ENCODE peak calls at places on chromosomes 16 and 17, in seven cellular contexts. U is HepG2, O is OCI-LY7, L is ovary, V is tibial nerve, S is thoracic aorta, P is GM12878. N is an unnamed sample.

GRCh38 chr17:31130286-31131224 is 35.8 kb downstream of the NF1 start:
- DNase-seq in L (no peak), V (no peak), O (no peak), U (no peak), P (no peak), S (no peak), N (no peak)

GRCh38 chr17:34840758-34841157 is 120.5 kb downstream of the CCT6B start:
- DNase-seq in S (no peak), V (no peak), O (peak), L (no peak), P (no peak), U (no peak), N (no peak)

GRCh38 chr17:72336026-72336803 is 215.4 kb downstream of the SOX9 start:
- DNase-seq in U (no peak), L (no peak), O (no peak), S (no peak), V (no peak), P (no peak), N (no peak)

GRCh38 chr16:68234188-68235104 is 1.5 kb downstream of the ESRP2 start:
- DNase-seq in L (peak), U (peak), V (no peak), S (no peak), P (no peak), O (no peak), N (peak)

GRCh38 chr16:20610192-20610891 is 34.2 kb upstream of the ACSM2B start:
- DNase-seq in O (no peak), L (no peak), P (no peak), U (peak), S (no peak), V (no peak), N (no peak)

GRCh38 chr16:84423416-84423837 is 55.1 kb downstream of the ATP2C2 start:
- DNase-seq in U (peak), V (no peak), P (peak), L (no peak), O (peak), S (no peak), N (peak)

GRCh38 chr17:18370761-18371160 is 6.8 kb upstream of the EVPLL start:
- DNase-seq in V (no peak), S (no peak), U (no peak), P (no peak), O (no peak), L (no peak), N (no peak)

GRCh38 chr17:35766903-35767510 is 6.3 kb downstream of the C17orf50 start:
- DNase-seq in S (no peak), L (no peak), P (no peak), V (peak), U (no peak), O (peak), N (peak)

GRCh38 chr17:79221597-79221996 is 147.0 kb downstream of the ENGASE start:
- DNase-seq in S (no peak), V (no peak), U (no peak), L (no peak), P (no peak), O (no peak), N (no peak)

GRCh38 chr17:80252871-80253270 is 7.8 kb upstream of the RNF213 start:
- DNase-seq in V (peak), L (no peak), U (no peak), P (no peak), O (peak), S (no peak), N (peak)

GRCh38 chr17:45975640-45976295 is 23.3 kb upstream of the STH start:
- DNase-seq in P (no peak), L (no peak), O (no peak), V (no peak), U (no peak), S (no peak), N (no peak)

GRCh38 chr16:67846063-67846319 is 742 bp upstream of the NUTF2 start:
- DNase-seq in U (no peak), S (no peak), L (no peak), V (no peak), P (no peak), O (no peak), N (no peak)

GRCh38 chr16:19595043-19595767 is 39.7 kb downstream of the VPS35L start:
- DNase-seq in S (no peak), O (no peak), P (no peak), V (no peak), U (no peak), L (peak), N (peak)

GRCh38 chr17:2468270-2468669 is 43.4 kb downstream of the METTL16 start:
- DNase-seq in V (no peak), L (no peak), P (no peak), S (no peak), U (no peak), O (no peak), N (no peak)

GRCh38 chr16:84983308-84983707 is 28.0 kb downstream of the ZDHHC7 start:
- DNase-seq in V (no peak), O (no peak), S (no peak), L (no peak), P (no peak), U (no peak), N (no peak)

GRCh38 chr16:1058216-1058615 is 14.3 kb upstream of the SSTR5 start:
- DNase-seq in O (no peak), P (no peak), V (no peak), U (no peak), L (no peak), S (no peak), N (no peak)

GRCh38 chr17:46811978-46812583 is 6.4 kb downstream of the WNT3 start:
- DNase-seq in V (no peak), P (no peak), U (no peak), O (no peak), L (no peak), S (no peak), N (peak)

GRCh38 chr17:9875441-9875840 is 29.6 kb downstream of the RCVRN start:
- DNase-seq in S (no peak), V (no peak), P (no peak), L (no peak), O (no peak), U (no peak), N (no peak)

GRCh38 chr17:58829172-58829637 is 73.6 kb downstream of the PPM1E start:
- DNase-seq in S (no peak), V (no peak), P (no peak), L (no peak), U (peak), O (no peak), N (no peak)

GRCh38 chr16:1651055-1651454 is 27.0 kb upstream of the JPT2 start:
- DNase-seq in P (no peak), L (no peak), U (no peak), V (no peak), S (no peak), O (no peak), N (no peak)

GRCh38 chr17:76125922-76126321 is 15.1 kb downstream of the FOXJ1 start:
- DNase-seq in O (no peak), U (no peak), V (no peak), P (no peak), S (no peak), L (no peak), N (no peak)

GRCh38 chr17:76123749-76124581 is 17.1 kb downstream of the FOXJ1 start:
- DNase-seq in L (no peak), O (peak), S (no peak), V (no peak), P (no peak), U (no peak), N (no peak)

GRCh38 chr17:76123127-76123499 is 17.9 kb downstream of the FOXJ1 start:
- DNase-seq in V (no peak), O (no peak), S (no peak), U (no peak), L (no peak), P (no peak), N (no peak)

GRCh38 chr17:76125391-76125675 is 15.7 kb downstream of the FOXJ1 start:
- DNase-seq in O (no peak), L (no peak), P (no peak), U (no peak), V (no peak), S (no peak), N (no peak)

GRCh38 chr17:76124582-76125390 is 16.3 kb downstream of the FOXJ1 start:
- DNase-seq in U (no peak), V (no peak), P (no peak), S (no peak), O (peak), L (no peak), N (no peak)
- TF ChIP-seq CTCF in U (peak), V (no peak), P (peak), S (no peak), O (peak), L (no peak), N (no peak)

GRCh38 chr16:87965973-87966667 is 14.9 kb downstream of the BANP start:
- DNase-seq in S (no peak), V (no peak), O (no peak), U (no peak), L (no peak), P (no peak), N (no peak)
- H3K27ac ChIP-seq in S (peak), V (peak), O (no peak), U (peak), L (peak), P (no peak), N (peak)

DNA sequence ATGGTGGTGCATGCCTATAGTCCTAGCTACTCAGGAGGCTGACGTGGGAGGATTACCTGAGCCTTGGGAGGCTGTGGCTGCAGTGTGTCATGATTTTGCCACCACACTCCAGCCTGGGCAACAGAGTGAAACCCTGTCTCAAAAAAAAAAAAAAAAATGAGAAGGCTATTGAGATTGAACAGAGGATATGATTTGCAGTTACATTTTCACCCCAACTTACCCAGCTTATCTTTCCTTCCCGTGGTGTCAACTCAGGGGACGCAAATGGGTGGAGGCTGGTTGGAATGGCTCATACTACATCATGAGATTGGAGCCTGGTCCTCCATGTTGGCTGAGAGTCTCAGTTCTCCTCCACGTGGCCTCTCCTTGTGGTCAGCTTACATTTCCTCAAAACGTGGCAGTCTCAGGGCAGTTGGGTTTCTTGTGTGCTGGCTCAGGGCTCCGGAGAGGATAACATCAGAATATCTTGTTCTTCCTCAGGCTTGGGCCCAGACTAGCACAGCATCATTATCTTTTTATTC is 17.2 kb upstream of the NSMCE1 start:
- DNase-seq in S (no peak), P (no peak), L (no peak), O (no peak), U (no peak), V (peak), N (no peak)
- TF ChIP-seq CTCF in S (no peak), P (no peak), L (no peak), O (no peak), U (no peak), V (no peak), N (no peak)

GRCh38 chr16:82634955-82635610 is 8.3 kb downstream of the CDH13 start:
- DNase-seq in P (no peak), L (no peak), U (no peak), S (no peak), O (no peak), V (no peak), N (no peak)
- H3K27ac ChIP-seq in P (no peak), L (no peak), U (no peak), S (peak), O (no peak), V (no peak), N (peak)

GRCh38 chr17:43984521-43984920 is 19.9 kb upstream of the NAGS start:
- DNase-seq in P (no peak), S (no peak), L (no peak), U (no peak), V (no peak), O (no peak), N (no peak)

GRCh38 chr17:43982171-43982570 is 22.3 kb upstream of the NAGS start:
- DNase-seq in V (no peak), O (no peak), L (no peak), S (no peak), U (no peak), P (no peak), N (no peak)

GRCh38 chr17:43986225-43986981 is 18.0 kb upstream of the NAGS start:
- DNase-seq in L (no peak), U (no peak), V (no peak), S (no peak), P (no peak), O (no peak), N (no peak)

GRCh38 chr17:43983196-43983514 is 21.3 kb upstream of the NAGS start:
- DNase-seq in U (no peak), L (no peak), O (no peak), S (no peak), P (no peak), V (no peak), N (no peak)

DNA sequence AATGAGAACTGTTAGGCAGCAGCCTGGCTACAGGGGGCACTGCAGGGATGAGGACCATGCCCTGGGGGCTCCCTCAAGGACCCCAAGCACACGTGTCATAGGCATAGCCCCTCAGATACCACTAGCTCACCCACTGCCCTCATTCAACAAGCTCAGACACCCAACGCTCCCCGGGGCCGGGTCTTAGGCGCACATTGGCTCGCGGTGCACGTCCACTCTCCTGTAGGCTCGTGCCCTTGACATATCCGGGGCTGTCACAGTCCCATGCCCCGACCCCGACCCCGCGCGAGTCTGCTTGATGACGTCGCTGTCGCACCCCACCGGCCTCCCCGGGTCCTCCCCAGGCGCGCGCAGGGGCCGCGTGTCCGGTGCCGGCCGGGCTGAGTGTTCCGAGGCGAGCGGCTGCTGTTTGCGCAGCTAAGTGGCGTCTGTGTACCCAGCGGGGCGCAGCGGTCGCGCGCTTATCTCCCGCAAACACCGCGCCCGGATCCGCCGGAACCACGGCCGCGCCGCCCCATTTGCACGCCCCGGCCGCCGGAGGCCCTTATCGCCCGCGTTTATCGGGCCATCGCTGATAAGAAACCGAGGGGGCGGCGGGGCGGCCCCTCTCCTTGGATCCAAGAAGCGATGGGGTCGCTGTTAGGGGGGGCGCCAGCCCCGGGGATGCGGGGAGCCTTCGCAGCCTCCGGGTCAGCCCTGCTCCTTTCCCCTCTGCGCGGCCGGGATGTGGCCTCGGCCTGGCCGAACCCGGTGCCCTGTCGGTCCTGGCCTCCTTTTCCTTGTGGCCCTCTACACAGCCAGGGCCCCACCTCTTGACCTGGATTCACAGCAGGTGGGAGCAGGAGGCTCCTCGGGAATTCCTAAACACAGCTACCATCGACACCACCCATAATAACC is 20.7 kb upstream of the NAGS start:
- DNase-seq in S (no peak), L (no peak), P (no peak), U (peak), V (no peak), O (no peak), N (no peak)
- TF ChIP-seq CTCF in S (no peak), L (no peak), P (no peak), U (peak), V (no peak), O (peak), N (no peak)

DNA sequence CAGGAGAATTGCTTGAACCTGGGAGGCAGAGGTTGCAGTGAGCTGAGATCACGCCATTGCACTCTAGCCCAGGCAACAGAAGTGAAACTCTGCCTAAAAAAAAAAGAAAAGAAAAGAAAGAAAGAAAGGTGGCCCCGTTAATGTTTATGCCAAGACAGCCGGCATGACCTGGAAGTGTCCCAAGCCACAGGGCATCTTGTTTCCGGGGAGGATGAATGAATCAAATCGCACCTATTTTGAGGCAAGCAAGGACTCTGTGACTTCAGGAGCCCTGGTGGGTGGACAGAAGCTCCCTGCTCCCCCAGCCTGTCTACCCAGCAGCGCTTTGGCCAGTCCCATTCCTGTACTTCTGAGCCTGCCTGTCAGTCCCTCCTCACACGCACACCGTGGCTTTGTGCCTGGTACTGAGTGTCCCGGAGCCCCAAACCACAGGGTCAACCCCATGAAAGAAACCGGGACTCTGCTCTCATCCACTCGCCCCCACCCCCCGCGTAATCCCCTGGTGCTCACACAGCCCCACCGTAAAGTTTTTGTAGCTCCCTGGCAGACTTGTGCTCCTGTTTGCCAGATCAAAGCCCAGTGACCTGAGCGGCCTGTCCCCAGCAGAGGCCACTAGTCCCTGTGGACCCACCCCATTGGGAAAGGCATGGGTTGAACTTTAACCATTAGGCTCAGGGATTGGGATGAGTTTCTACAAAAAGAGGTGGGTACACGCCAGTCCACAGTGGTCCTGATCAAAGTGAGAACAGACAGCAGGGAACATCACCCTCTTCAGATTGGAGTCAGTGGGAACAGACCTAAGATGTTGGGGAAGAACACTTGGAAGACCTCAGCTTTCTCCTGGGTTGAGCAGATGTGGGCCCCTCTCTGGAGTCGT is 19.3 kb downstream of the CD2BP2 start:
- DNase-seq in V (no peak), U (peak), O (no peak), S (no peak), P (peak), L (peak), N (no peak)
- H3K27ac ChIP-seq in V (no peak), U (peak), O (peak), S (peak), P (no peak), L (peak), N (peak)

DNA sequence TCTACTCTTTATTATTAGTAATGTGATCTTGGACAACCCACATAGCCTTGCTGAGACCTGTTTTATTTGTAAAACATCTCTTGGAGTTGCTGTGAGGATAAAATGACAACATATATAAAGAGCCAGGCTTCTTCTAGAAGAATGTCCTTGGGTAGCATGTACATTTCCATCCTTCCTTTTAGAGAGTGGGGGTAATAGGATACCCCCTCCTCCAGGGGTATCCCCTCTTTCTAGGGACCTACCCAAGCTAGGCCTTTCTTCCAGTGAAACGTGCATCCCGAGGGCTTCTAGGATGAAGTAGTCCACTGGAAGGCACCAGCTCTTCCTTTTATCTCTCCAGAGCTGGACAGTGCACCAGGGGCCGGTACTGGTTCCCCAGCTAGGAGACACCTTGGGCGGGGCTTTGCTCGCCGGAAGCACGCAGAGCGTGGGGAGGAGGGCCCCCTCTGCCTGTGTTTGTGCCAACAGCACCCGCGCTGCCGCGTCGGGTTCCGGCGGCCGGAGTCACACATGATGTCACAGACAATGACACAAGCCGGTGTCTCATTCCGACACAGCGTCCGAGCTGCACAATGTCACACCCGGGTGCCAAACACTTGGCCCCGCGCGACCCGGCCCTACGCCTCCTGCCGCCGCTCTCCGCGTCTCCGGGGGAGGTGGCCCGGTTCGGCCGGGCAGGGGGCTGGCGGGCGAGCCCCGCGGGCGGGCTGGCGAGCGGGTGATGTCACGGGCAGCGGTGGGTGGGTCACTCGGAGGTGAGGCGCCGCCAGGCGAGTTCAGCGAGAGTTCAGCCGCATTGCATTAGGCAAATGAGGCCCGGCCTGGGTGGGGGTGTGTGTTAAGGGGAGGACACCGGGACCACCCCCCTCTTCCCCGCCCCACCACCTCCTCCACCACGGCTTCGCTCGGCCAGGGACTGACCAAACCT is 23.4 kb downstream of the GJD3 start:
- DNase-seq in L (peak), O (peak), V (peak), P (no peak), U (peak), S (peak), N (peak)
- TF ChIP-seq CTCF in L (no peak), O (peak), V (peak), P (no peak), U (peak), S (no peak), N (no peak)

GRCh38 chr17:64572682-64573154 is 65.9 kb downstream of the CEP95 start:
- DNase-seq in L (no peak), O (no peak), P (no peak), V (no peak), U (peak), S (no peak), N (no peak)
- H3K27ac ChIP-seq in L (no peak), O (no peak), P (no peak), V (no peak), U (no peak), S (no peak), N (no peak)

DNA sequence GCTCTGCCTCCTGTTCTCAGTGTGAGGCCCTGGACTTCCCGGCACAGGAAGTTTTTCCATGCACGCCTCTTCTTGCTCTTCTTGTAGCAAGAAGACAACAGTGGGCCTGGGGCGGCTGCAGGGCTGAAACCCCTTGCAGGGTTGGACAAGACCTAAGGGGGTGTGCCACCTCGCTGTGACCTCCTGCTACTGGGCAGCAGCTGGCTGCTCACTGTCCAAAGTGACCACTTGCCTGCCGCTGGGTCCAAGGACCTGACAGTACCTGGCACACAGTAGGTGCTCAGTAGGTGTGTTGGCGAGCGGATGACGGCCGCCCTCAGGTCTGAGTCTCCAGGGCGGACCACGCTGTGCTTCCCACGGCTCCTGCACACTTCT is 331.5 kb downstream of the C16orf95 start:
- DNase-seq in V (no peak), O (no peak), L (no peak), S (no peak), P (no peak), U (no peak), N (no peak)
- TF ChIP-seq CTCF in V (no peak), O (no peak), L (no peak), S (no peak), P (no peak), U (no peak), N (no peak)

N was measured in RWPE1.